ENCODE peak calls at places on chromosomes 4 and X, in five cellular contexts. K, V, T, G and L are unnamed samples.

GRCh38 chr4:89781321-89781720 is 55.6 kb downstream of the SNCA start:
- DNase-seq in G (no peak), V (no peak), K (no peak), T (no peak), L (no peak)

GRCh38 chr4:65623509-65623908 is 46.8 kb downstream of the EPHA5 start:
- DNase-seq in G (peak), K (no peak), T (no peak), V (no peak), L (peak)

GRCh38 chrX:13716905-13717304 is 17.5 kb downstream of the TRAPPC2 start:
- DNase-seq in K (no peak), T (no peak), G (no peak), V (no peak), L (no peak)

GRCh38 chr4:55993994-55994657 is 45.4 kb downstream of the CEP135 start:
- DNase-seq in G (no peak), V (no peak), K (no peak), T (no peak), L (no peak)

GRCh38 chr4:114694770-114695169 is 96.2 kb downstream of the UGT8 start:
- DNase-seq in G (peak), T (peak), V (peak), K (no peak), L (peak)

GRCh38 chrX:638482-639131 is 8.0 kb downstream of the SHOX start:
- DNase-seq in G (no peak), T (no peak), V (no peak), K (no peak), L (no peak)

GRCh38 chr4:26022346-26022891 is 108.4 kb downstream of the SMIM20 start:
- DNase-seq in K (no peak), V (peak), T (no peak), G (peak), L (peak)

GRCh38 chr4:137310156-137310555 is 222.1 kb downstream of the PCDH18 start:
- DNase-seq in G (peak), T (no peak), V (no peak), K (no peak), L (no peak)

GRCh38 chrX:30935985-30936384 is 46.9 kb upstream of the TAB3 start:
- DNase-seq in K (no peak), G (peak), T (peak), V (peak), L (peak)

GRCh38 chr4:140252144-140252741 is 98.3 kb upstream of the MAML3 start:
- DNase-seq in T (peak), K (no peak), V (peak), G (no peak), L (peak)

GRCh38 chr4:119656986-119657635 is 28.5 kb upstream of the PDE5A start:
- DNase-seq in K (no peak), V (peak), G (peak), T (no peak), L (peak)

GRCh38 chrX:116378961-116379360 is 57.4 kb upstream of the SLC6A14 start:
- DNase-seq in K (no peak), V (no peak), T (no peak), G (no peak), L (no peak)

GRCh38 chrX:106619797-106620196 is 8.0 kb downstream of the RADX start:
- DNase-seq in G (peak), K (no peak), V (no peak), T (no peak), L (peak)

GRCh38 chr4:95889662-95890061 is 49.8 kb downstream of the PDHA2 start:
- DNase-seq in K (peak), G (no peak), V (peak), T (no peak), L (no peak)

GRCh38 chr4:80259012-80259411 is 7.5 kb upstream of the FGF5 start:
- DNase-seq in G (no peak), T (no peak), K (no peak), V (no peak), L (no peak)

GRCh38 chr4:99887837-99888236 is 6.4 kb downstream of the LAMTOR3 start:
- DNase-seq in K (no peak), T (no peak), V (peak), G (peak), L (no peak)

GRCh38 chrX:68694429-68695205 is 47.2 kb downstream of the STARD8 start:
- DNase-seq in T (no peak), G (peak), V (no peak), K (no peak), L (no peak)

GRCh38 chr4:15917297-15917696 is 21.2 kb downstream of the FGFBP1 start:
- DNase-seq in G (peak), T (no peak), K (no peak), V (no peak), L (no peak)

GRCh38 chr4:6199344-6199921 is 916 bp downstream of the JAKMIP1 start:
- DNase-seq in G (no peak), V (peak), K (no peak), T (peak), L (no peak)

DNA sequence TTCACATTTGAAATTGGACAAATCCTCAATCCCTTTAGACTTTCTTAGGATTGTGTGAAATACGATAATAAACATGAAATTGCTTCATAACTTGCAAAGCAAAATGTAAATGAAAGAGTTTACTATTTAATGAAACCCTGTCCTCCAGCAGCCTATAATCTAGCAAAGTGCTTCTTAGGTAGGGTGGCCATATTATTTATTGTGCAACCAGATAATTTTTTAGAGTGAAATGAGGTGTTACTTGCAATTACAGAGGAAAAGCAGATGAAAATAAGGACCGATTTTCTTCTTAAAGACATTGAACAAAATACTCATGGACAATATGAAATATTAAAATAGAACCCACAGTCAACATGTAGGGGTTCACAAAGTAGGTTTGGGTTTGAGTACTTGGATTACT is 116.2 kb upstream of the GALNT7 start:
- DNase-seq in T (no peak), K (no peak), V (no peak), G (no peak), L (no peak)
- H2AFZ ChIP-seq in T (no peak), K (no peak), V (no peak), G (no peak), L (no peak)

GRCh38 chrX:40174594-40175415 is 77.0 kb upstream of the BCOR start:
- DNase-seq in V (peak), T (peak), G (peak), K (no peak), L (peak)

GRCh38 chrX:40176979-40177430 is 79.2 kb upstream of the BCOR start:
- DNase-seq in V (peak), T (peak), K (no peak), G (peak), L (peak)

GRCh38 chrX:40176256-40176978 is 78.7 kb upstream of the BCOR start:
- DNase-seq in K (no peak), G (peak), V (peak), T (peak), L (peak)

GRCh38 chrX:40173662-40174593 is 76.2 kb upstream of the BCOR start:
- DNase-seq in V (peak), G (peak), T (peak), K (no peak), L (peak)

DNA sequence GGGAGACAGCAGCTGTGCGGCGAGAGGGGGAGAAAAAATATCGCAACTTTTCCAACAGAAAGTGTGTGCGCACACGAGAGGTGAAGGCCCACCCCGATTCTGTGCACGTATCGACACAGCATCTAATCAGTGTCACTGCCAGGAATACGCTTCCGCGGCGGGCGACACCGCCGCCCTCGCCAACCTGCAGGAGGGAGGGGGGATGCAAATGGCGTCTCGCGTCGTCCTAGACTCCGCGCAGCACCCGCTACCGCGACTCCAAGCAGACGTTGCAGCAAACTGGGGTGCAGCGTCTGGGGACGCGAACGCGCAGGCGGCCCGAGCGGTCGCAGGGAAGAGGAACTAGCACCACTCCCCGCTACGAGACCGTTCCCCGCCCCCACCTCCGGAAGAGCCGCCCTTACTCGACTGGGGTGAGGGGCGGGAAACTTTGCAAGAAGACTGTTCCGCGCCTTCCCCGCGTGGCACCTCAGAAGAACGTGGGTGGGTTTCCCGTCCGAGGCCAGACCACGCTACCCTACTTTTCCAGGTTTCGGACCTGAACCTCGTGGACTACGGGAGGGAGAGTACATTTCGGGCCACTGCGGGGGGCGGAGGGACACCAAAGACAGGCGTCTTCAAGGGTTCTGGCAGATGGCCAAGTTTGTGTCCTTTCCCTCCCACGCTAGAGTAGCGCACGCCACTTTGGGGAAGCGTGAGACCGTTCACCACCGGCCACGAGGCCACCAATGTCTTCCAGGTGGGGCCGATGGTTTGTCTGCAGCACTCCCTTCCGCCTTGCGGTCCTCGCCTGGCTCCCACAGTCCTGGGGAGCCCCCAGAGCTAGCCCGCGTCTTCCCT is 77.9 kb upstream of the BCOR start:
- DNase-seq in T (peak), K (no peak), V (peak), G (peak), L (peak)
- H2AFZ ChIP-seq in T (peak), K (no peak), V (peak), G (peak), L (peak)

GRCh38 chr4:184148871-184149637 is 68.6 kb downstream of the ENPP6 start:
- DNase-seq in T (no peak), V (no peak), K (no peak), G (peak), L (no peak)
- H2AFZ ChIP-seq in T (no peak), V (no peak), K (no peak), G (no peak), L (no peak)

GRCh38 chrX:66030505-66031317 is 9.2 kb downstream of the VSIG4 start:
- DNase-seq in T (peak), K (no peak), V (peak), G (peak), L (peak)
- H2AFZ ChIP-seq in T (no peak), K (no peak), V (no peak), G (no peak), L (no peak)

GRCh38 chr4:40733752-40734151 is 16.0 kb upstream of the NSUN7 start:
- DNase-seq in V (no peak), T (no peak), K (no peak), G (no peak), L (no peak)

GRCh38 chr4:40739347-40739746 is 10.4 kb upstream of the NSUN7 start:
- DNase-seq in T (no peak), K (no peak), V (no peak), G (no peak), L (no peak)

GRCh38 chr4:40736910-40737309 is 12.8 kb upstream of the NSUN7 start:
- DNase-seq in K (no peak), V (peak), G (peak), T (peak), L (peak)

GRCh38 chr4:40734497-40734896 is 15.3 kb upstream of the NSUN7 start:
- DNase-seq in V (no peak), T (no peak), K (no peak), G (no peak), L (no peak)

GRCh38 chr4:40737882-40738281 is 11.9 kb upstream of the NSUN7 start:
- DNase-seq in T (no peak), V (no peak), G (no peak), K (no peak), L (no peak)
- H2AFZ ChIP-seq in T (no peak), V (no peak), G (no peak), K (no peak), L (no peak)

GRCh38 chr4:174058846-174059245 is 224.6 kb downstream of the FBXO8 start:
- DNase-seq in V (no peak), K (no peak), G (peak), T (no peak), L (no peak)

GRCh38 chr4:174061026-174061425 is 222.4 kb downstream of the FBXO8 start:
- DNase-seq in T (no peak), G (no peak), K (no peak), V (no peak), L (no peak)

GRCh38 chr4:174056959-174057358 is 226.5 kb downstream of the FBXO8 start:
- DNase-seq in G (no peak), K (no peak), T (no peak), V (no peak), L (no peak)

GRCh38 chr4:174053895-174054294 is 229.6 kb downstream of the FBXO8 start:
- DNase-seq in G (no peak), K (no peak), V (no peak), T (no peak), L (no peak)

GRCh38 chr4:174055344-174055743 is 228.1 kb downstream of the FBXO8 start:
- DNase-seq in K (no peak), T (no peak), G (no peak), V (no peak), L (no peak)
- H2AFZ ChIP-seq in K (no peak), T (no peak), G (no peak), V (no peak), L (no peak)

DNA sequence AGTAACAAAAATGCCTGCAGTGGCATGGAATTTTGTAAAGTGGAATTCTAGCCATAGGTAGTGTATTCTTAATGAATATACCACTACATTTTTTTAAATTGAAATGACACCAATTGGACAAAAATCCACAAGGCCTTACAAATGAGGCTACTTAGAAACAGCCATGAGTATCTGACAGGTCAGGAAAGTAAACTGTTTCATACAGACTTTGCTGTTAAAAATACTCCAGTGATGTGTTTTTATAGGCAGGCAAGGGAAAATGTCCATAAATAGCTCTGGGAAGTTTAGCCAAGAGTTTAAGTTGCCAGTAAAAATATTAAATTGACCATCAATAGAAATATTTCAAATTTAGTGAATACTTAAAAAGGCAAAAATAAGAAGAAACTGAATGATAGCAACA is 41.8 kb upstream of the PDLIM5 start:
- DNase-seq in K (no peak), G (peak), T (no peak), V (no peak), L (peak)
- H2AFZ ChIP-seq in K (no peak), G (no peak), T (no peak), V (no peak), L (no peak)